ENCODE peak calls at places on chromosomes 5 and 9, in seven cellular contexts. T is right atrium auricular region, X is GM10248, N is uterus, Y is AG04450, G is lower leg skin, Z is endothelial cell. R is an unnamed sample.

GRCh38 chr5:36696059-36696673 is 89.8 kb downstream of the SLC1A3 start:
- DNase-seq in G (peak), N (peak), T (peak), X (peak), Z (peak), Y (peak), R (no peak)

GRCh38 chr9:115042781-115043509 is 75.0 kb downstream of the TNC start:
- DNase-seq in Z (no peak), G (no peak), N (no peak), T (no peak), Y (no peak), X (peak), R (no peak)

GRCh38 chr5:67695369-67695768 is 498.8 kb upstream of the CD180 start:
- DNase-seq in G (no peak), Y (no peak), X (no peak), N (no peak), Z (no peak), T (no peak), R (no peak)

GRCh38 chr9:133114886-133115603 is 6.0 kb downstream of the RALGDS start:
- DNase-seq in Y (no peak), N (no peak), G (no peak), T (no peak), X (no peak), Z (no peak), R (no peak)

GRCh38 chr5:175460126-175460525 is 16.1 kb upstream of the DRD1 start:
- DNase-seq in T (no peak), G (no peak), Y (no peak), Z (no peak), N (no peak), X (no peak), R (no peak)

GRCh38 chr5:146395233-146395632 is 51.9 kb upstream of the TCERG1 start:
- DNase-seq in N (no peak), Z (no peak), G (no peak), T (no peak), X (no peak), Y (no peak), R (no peak)

GRCh38 chr9:15509931-15510788 is 610 bp downstream of the PSIP1 start:
- DNase-seq in X (peak), Y (no peak), N (peak), T (no peak), Z (peak), G (no peak), R (no peak)

GRCh38 chr5:154446183-154447073 is 631 bp downstream of the SAP30L start:
- DNase-seq in T (peak), Y (no peak), N (peak), X (peak), Z (peak), G (peak), R (peak)

GRCh38 chr9:123513554-123513953 is 157.6 kb downstream of the CRB2 start:
- DNase-seq in Z (no peak), T (no peak), G (no peak), Y (no peak), N (no peak), X (no peak), R (no peak)

GRCh38 chr5:159817262-159818029 is 98.8 kb upstream of the ADRA1B start:
- DNase-seq in X (no peak), N (no peak), Z (no peak), T (peak), G (no peak), Y (no peak), R (no peak)

GRCh38 chr9:34510032-34510431 is 12.8 kb downstream of the ENHO start:
- DNase-seq in X (no peak), G (peak), T (no peak), Y (no peak), N (no peak), Z (no peak), R (no peak)

GRCh38 chr9:110842169-110842568 is 173.6 kb downstream of the MUSK start:
- DNase-seq in Y (no peak), T (no peak), X (no peak), N (no peak), Z (no peak), G (no peak), R (no peak)

GRCh38 chr5:174751154-174751990 is 27.0 kb downstream of the MSX2 start:
- DNase-seq in T (no peak), N (no peak), X (no peak), G (no peak), Z (no peak), Y (no peak), R (peak)

GRCh38 chr5:53211799-53212198 is 102.2 kb upstream of the MOCS2 start:
- DNase-seq in Y (no peak), T (no peak), X (no peak), N (no peak), Z (no peak), G (no peak), R (no peak)

GRCh38 chr5:31062878-31063277 is 130.6 kb upstream of the CDH6 start:
- DNase-seq in N (no peak), G (no peak), Y (no peak), Z (no peak), T (no peak), X (no peak), R (no peak)

GRCh38 chr9:70007831-70008230 is 35.8 kb upstream of the MAMDC2 start:
- DNase-seq in X (no peak), Y (no peak), G (no peak), N (no peak), Z (no peak), T (no peak), R (no peak)

GRCh38 chr5:62305358-62305714 is 670 bp upstream of the KIF2A start:
- DNase-seq in N (no peak), T (no peak), X (no peak), G (no peak), Y (no peak), Z (no peak), R (no peak)

GRCh38 chr5:134255418-134256150 is 29.7 kb upstream of the PPP2CA start:
- DNase-seq in Y (no peak), T (no peak), G (no peak), Z (no peak), X (no peak), N (no peak), R (no peak)

GRCh38 chr9:69433426-69433825 is 108.4 kb downstream of the ENTREP1 start:
- DNase-seq in Z (no peak), N (no peak), X (no peak), G (no peak), T (no peak), Y (no peak), R (no peak)

GRCh38 chr5:171575808-171576207 is 156.4 kb downstream of the FGF18 start:
- DNase-seq in Y (no peak), X (no peak), G (no peak), Z (no peak), T (no peak), N (no peak), R (no peak)

GRCh38 chr5:61933787-61934626 is 372.0 kb upstream of the KIF2A start:
- DNase-seq in Y (peak), N (no peak), X (peak), T (no peak), G (no peak), Z (peak), R (peak)

GRCh38 chr9:113955076-113955752 is 79.1 kb downstream of the ZNF618 start:
- DNase-seq in N (no peak), G (peak), Y (peak), Z (no peak), X (no peak), T (no peak), R (no peak)

GRCh38 chr5:132253008-132253441 is 4.5 kb upstream of the PDLIM4 start:
- DNase-seq in X (peak), Y (no peak), G (peak), Z (no peak), T (no peak), N (no peak), R (no peak)

DNA sequence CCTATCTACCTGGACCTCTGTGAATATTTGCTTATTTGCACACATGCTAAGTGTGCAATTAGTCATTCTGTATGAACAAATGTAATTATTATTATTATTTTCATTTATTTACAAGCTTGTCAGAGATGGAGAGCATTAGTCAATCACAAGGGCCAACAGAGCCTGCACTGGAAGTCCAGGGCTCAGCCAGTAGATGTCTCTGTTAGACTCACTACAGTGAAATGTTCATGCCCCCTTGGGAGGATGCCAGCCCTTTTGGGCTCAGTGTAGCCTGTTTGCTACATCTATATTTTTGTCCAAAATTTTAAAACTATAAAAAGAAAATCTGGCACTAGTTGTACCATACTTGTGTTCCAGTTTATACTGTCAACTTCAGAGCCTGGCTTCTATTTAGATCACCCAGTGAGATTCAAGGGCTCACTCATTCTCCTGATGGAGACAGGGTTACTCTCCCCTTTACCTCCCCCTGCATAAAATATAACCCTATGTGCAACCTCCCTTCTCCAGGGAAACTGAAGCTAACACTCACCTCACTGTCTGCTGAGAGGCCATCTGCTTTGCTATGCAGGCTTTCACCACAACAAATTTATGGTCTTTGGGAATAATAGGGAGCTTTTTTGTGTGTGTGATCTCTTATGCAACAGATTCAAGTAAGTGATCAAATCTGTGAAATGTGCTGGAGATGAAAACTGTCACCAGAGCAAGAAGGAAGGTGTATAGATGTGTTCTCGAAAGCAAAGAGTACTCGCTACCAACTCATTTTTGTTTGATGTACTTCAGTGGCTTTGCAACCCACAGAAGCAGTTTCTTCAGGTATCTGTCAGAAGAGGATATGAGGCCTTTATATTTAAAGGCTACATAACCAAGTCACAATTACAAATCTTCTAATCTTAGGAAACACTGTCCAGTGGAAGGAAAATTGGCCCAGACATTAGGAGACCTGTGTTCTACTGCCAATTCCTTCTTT is 99.9 kb upstream of the TLE4 start:
- DNase-seq in G (peak), Y (no peak), Z (no peak), X (no peak), N (peak), T (peak), R (no peak)
- TF ChIP-seq CTCF in G (no peak), Y (peak), Z (no peak), X (no peak), N (peak), T (peak), R (no peak)

GRCh38 chr5:34916518-34916917 is 1.0 kb downstream of the BRIX1 start:
- DNase-seq in T (no peak), X (no peak), G (no peak), Z (no peak), Y (no peak), N (no peak), R (no peak)
- TF ChIP-seq CTCF in T (no peak), X (no peak), G (no peak), Z (no peak), Y (no peak), N (no peak), R (no peak)

GRCh38 chr5:168046163-168046562 is 245.3 kb upstream of the WWC1 start:
- DNase-seq in N (no peak), G (no peak), T (no peak), Z (no peak), X (no peak), Y (no peak), R (no peak)

GRCh38 chr5:168042284-168043080 is 249.0 kb upstream of the WWC1 start:
- DNase-seq in Z (no peak), T (no peak), Y (no peak), X (no peak), G (no peak), N (no peak), R (no peak)

GRCh38 chr5:168048486-168048885 is 243.0 kb upstream of the WWC1 start:
- DNase-seq in N (no peak), G (no peak), Z (no peak), Y (no peak), X (no peak), T (no peak), R (no peak)

GRCh38 chr5:168047669-168048111 is 243.8 kb upstream of the WWC1 start:
- DNase-seq in Z (no peak), T (no peak), Y (no peak), N (no peak), X (no peak), G (no peak), R (peak)

GRCh38 chr5:168047043-168047668 is 244.3 kb upstream of the WWC1 start:
- DNase-seq in Y (no peak), Z (peak), X (peak), G (no peak), T (no peak), N (no peak), R (peak)
- TF ChIP-seq CTCF in Y (no peak), Z (peak), X (peak), G (no peak), T (peak), N (peak), R (no peak)

DNA sequence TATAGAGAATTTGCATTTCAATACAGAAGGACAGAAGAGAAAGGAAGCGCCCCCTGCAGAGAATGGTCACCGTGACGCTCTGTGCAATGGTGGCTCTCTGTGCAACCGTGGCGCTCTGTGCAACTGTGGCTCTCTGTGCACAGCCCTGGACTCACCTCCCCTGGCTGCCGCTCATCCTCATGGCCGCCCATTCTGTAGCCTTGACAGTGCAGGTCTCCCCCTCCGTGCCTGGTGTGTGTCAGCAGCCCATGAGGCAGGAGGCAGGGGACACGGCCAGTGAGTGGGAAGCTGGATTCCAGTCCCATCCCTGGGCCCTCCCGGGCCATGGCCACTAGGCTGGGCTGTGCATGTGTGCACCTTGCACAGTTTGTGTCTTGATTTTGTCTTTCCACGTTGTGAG is 12.0 kb downstream of the EXOC3 start:
- DNase-seq in Z (no peak), N (no peak), T (no peak), G (peak), Y (no peak), X (no peak), R (no peak)
- TF ChIP-seq CTCF in Z (no peak), N (no peak), T (no peak), G (no peak), Y (no peak), X (no peak), R (no peak)

GRCh38 chr9:108416321-108416720 is 439.5 kb downstream of the ACTL7B start:
- DNase-seq in Y (no peak), T (no peak), Z (no peak), X (no peak), N (no peak), G (no peak), R (no peak)
- TF ChIP-seq CTCF in Y (no peak), T (no peak), Z (no peak), X (no peak), N (no peak), G (no peak), R (no peak)

DNA sequence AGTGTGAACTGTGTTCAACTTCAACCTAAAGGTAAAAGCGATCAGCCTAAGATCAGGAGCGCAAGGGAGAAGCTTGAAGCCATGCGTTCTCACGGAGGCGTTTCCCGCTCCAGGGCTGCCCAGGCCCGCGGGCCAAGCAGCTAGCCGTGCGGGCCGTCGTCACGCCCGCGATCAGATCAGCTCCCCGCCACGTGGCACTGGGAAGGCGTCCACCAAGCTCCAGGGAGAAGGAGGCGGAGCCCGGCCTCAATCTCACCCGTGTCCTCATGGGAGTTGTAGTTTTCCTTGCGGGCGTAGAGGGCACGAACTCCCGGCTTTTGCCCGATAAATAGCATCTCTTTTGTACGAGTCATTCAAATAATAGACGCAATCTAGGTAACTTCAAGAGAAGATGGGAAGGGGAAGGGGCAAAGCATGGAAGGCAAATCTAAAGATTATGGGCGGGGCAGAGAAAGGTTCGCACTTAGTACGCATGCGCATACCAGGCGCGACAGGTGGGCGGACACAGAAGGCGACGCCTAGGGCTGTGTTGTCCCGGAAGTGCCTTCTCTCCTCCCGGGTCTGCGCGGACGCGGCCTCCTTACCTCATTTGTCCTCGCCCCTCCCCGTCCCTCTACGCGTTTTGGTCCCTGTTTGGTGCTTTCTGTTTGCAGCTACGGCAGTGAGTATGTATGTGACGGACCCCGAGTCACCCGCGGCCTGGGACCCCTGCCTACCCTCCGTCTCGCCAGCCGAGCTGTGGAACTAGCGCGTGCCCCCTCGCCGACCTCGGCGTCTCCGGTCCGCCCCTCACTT is 40.8 kb upstream of the ZCCHC7 start:
- DNase-seq in T (peak), Y (peak), N (peak), X (peak), G (peak), Z (peak), R (peak)
- TF ChIP-seq CTCF in T (no peak), Y (no peak), N (peak), X (no peak), G (no peak), Z (no peak), R (no peak)

GRCh38 chr5:17620627-17621026 is 10.4 kb downstream of the TAF11L12 start:
- DNase-seq in T (no peak), Y (no peak), X (no peak), G (no peak), N (no peak), Z (no peak), R (no peak)
- TF ChIP-seq CTCF in T (no peak), Y (no peak), X (no peak), G (no peak), N (no peak), Z (peak), R (peak)